ENCODE peak calls at places on chromosomes 4 and X, in nine cellular contexts. One of them, this sample, is unnamed.
A peak's percentile ranks its signal among the peaks of the same experiment; 100 is the strongest.

GRCh38 chr4:125191252-125191651 is 123.5 kb upstream of the FAT4 start:
- DNase-seq in RWPE1: peak; percentile 10
- DNase-seq in fibroblast of lung: peak; percentile 85
- DNase-seq in A172: peak; percentile 75
- DNase-seq in AG10803: peak; percentile 72
- DNase-seq in globus pallidus: no peak
- DNase-seq in mucosa of descending colon: no peak
- DNase-seq in HFFc6: peak; percentile 81
- DNase-seq in GM20000: no peak
- DNase-seq in this sample: no peak

GRCh38 chr4:96097693-96098092 is 257.8 kb downstream of the PDHA2 start:
- DNase-seq in RWPE1: no peak
- DNase-seq in fibroblast of lung: no peak
- DNase-seq in A172: no peak
- DNase-seq in AG10803: no peak
- DNase-seq in globus pallidus: no peak
- DNase-seq in mucosa of descending colon: no peak
- DNase-seq in HFFc6: no peak
- DNase-seq in GM20000: no peak
- DNase-seq in this sample: no peak

GRCh38 chr4:26083987-26084386 is 170.0 kb downstream of the SMIM20 start:
- DNase-seq in RWPE1: peak; percentile 86
- DNase-seq in fibroblast of lung: peak; percentile 92
- DNase-seq in A172: peak; percentile 92
- DNase-seq in AG10803: peak; percentile 86
- DNase-seq in globus pallidus: no peak
- DNase-seq in mucosa of descending colon: no peak
- DNase-seq in HFFc6: peak; percentile 88
- DNase-seq in GM20000: peak; percentile 35
- DNase-seq in this sample: peak; percentile 64

GRCh38 chrX:12779534-12779933 is 11.7 kb upstream of the PRPS2 start:
- DNase-seq in RWPE1: no peak
- DNase-seq in fibroblast of lung: no peak
- DNase-seq in A172: peak; percentile 66
- DNase-seq in AG10803: no peak
- DNase-seq in globus pallidus: no peak
- DNase-seq in mucosa of descending colon: peak; percentile 34
- DNase-seq in HFFc6: no peak
- DNase-seq in GM20000: no peak
- DNase-seq in this sample: no peak

GRCh38 chr4:4842476-4843441 is 16.7 kb upstream of the MSX1 start:
- DNase-seq in RWPE1: no peak
- DNase-seq in fibroblast of lung: no peak
- DNase-seq in A172: no peak
- DNase-seq in AG10803: no peak
- DNase-seq in globus pallidus: no peak
- DNase-seq in mucosa of descending colon: no peak
- DNase-seq in HFFc6: no peak
- DNase-seq in GM20000: no peak
- DNase-seq in this sample: no peak

GRCh38 chr4:105895609-105896460 is 564 bp downstream of the NPNT start:
- DNase-seq in RWPE1: peak; percentile 37
- DNase-seq in fibroblast of lung: no peak
- DNase-seq in A172: no peak
- DNase-seq in AG10803: no peak
- DNase-seq in globus pallidus: no peak
- DNase-seq in mucosa of descending colon: peak; percentile 62
- DNase-seq in HFFc6: no peak
- DNase-seq in GM20000: peak; percentile 60
- DNase-seq in this sample: no peak

GRCh38 chr4:104989363-104989762 is 157.3 kb upstream of the TET2 start:
- DNase-seq in RWPE1: no peak
- DNase-seq in fibroblast of lung: peak; percentile 33
- DNase-seq in A172: peak; percentile 41
- DNase-seq in AG10803: no peak
- DNase-seq in globus pallidus: no peak
- DNase-seq in mucosa of descending colon: peak; percentile 15
- DNase-seq in HFFc6: no peak
- DNase-seq in GM20000: no peak
- DNase-seq in this sample: peak; percentile 35

GRCh38 chr4:185134176-185134869 is 8.7 kb upstream of the SLC25A4 start:
- DNase-seq in RWPE1: peak; percentile 49
- DNase-seq in fibroblast of lung: peak; percentile 77
- DNase-seq in A172: peak; percentile 30
- DNase-seq in AG10803: peak; percentile 54
- DNase-seq in globus pallidus: peak; percentile 39
- DNase-seq in mucosa of descending colon: no peak
- DNase-seq in HFFc6: peak; percentile 51
- DNase-seq in GM20000: peak; percentile 80
- DNase-seq in this sample: peak; percentile 43

GRCh38 chrX:40314070-40314469 is 216.3 kb upstream of the BCOR start:
- DNase-seq in RWPE1: no peak
- DNase-seq in fibroblast of lung: no peak
- DNase-seq in A172: no peak
- DNase-seq in AG10803: no peak
- DNase-seq in globus pallidus: peak; percentile 41
- DNase-seq in mucosa of descending colon: peak; percentile 44
- DNase-seq in HFFc6: no peak
- DNase-seq in GM20000: no peak
- DNase-seq in this sample: no peak

GRCh38 chr4:24473309-24473721 is 111.0 kb downstream of the DHX15 start:
- DNase-seq in RWPE1: no peak
- DNase-seq in fibroblast of lung: peak; percentile 63
- DNase-seq in A172: peak; percentile 44
- DNase-seq in AG10803: peak; percentile 23
- DNase-seq in globus pallidus: peak; percentile 50
- DNase-seq in mucosa of descending colon: peak; percentile 30
- DNase-seq in HFFc6: peak; percentile 39
- DNase-seq in GM20000: no peak
- DNase-seq in this sample: peak; percentile 70

GRCh38 chrX:140526138-140526537 is 21.3 kb upstream of the SOX3 start:
- DNase-seq in RWPE1: no peak
- DNase-seq in fibroblast of lung: no peak
- DNase-seq in A172: no peak
- DNase-seq in AG10803: peak; percentile 64
- DNase-seq in globus pallidus: no peak
- DNase-seq in mucosa of descending colon: no peak
- DNase-seq in HFFc6: no peak
- DNase-seq in GM20000: no peak
- DNase-seq in this sample: no peak

This sample was measured in H4.